ENCODE peak calls at places on chromosomes 4 and X, in six cellular contexts. One of them, this sample, is unnamed.

GRCh38 chr4:38663021-38663800 is 788 bp upstream of the KLF3 start:
- DNase-seq in activated naive CD8-positive, alpha-beta T cell treated with anti-CD3 and anti-CD28 coated beads, Interleukin-2, amount 50 U/mL, for 16 hours: no peak
- DNase-seq in aorta: no peak
- DNase-seq in GM13976: peak
- DNase-seq in NCI-H1092 treated with DMSO at 0.1 percent for 48 hours: peak
- DNase-seq in substantia nigra: peak
- DNase-seq in this sample: no peak

GRCh38 chrX:71216446-71216845 is 6.6 kb upstream of the GJB1 start:
- DNase-seq in activated naive CD8-positive, alpha-beta T cell treated with anti-CD3 and anti-CD28 coated beads, Interleukin-2, amount 50 U/mL, for 16 hours: no peak
- DNase-seq in aorta: no peak
- DNase-seq in GM13976: no peak
- DNase-seq in NCI-H1092 treated with DMSO at 0.1 percent for 48 hours: peak
- DNase-seq in substantia nigra: no peak
- DNase-seq in this sample: no peak

GRCh38 chr4:84680956-84681355 is 98.0 kb downstream of the CDS1 start:
- DNase-seq in activated naive CD8-positive, alpha-beta T cell treated with anti-CD3 and anti-CD28 coated beads, Interleukin-2, amount 50 U/mL, for 16 hours: no peak
- DNase-seq in aorta: no peak
- DNase-seq in GM13976: no peak
- DNase-seq in NCI-H1092 treated with DMSO at 0.1 percent for 48 hours: peak
- DNase-seq in substantia nigra: no peak
- DNase-seq in this sample: no peak

GRCh38 chrX:137313627-137314026 is 252.3 kb upstream of the ZIC3 start:
- DNase-seq in activated naive CD8-positive, alpha-beta T cell treated with anti-CD3 and anti-CD28 coated beads, Interleukin-2, amount 50 U/mL, for 16 hours: no peak
- DNase-seq in aorta: no peak
- DNase-seq in GM13976: no peak
- DNase-seq in NCI-H1092 treated with DMSO at 0.1 percent for 48 hours: no peak
- DNase-seq in substantia nigra: no peak
- DNase-seq in this sample: no peak

GRCh38 chr4:154422152-154422551 is 69.4 kb downstream of the DCHS2 start:
- DNase-seq in activated naive CD8-positive, alpha-beta T cell treated with anti-CD3 and anti-CD28 coated beads, Interleukin-2, amount 50 U/mL, for 16 hours: no peak
- DNase-seq in aorta: no peak
- DNase-seq in GM13976: no peak
- DNase-seq in NCI-H1092 treated with DMSO at 0.1 percent for 48 hours: no peak
- DNase-seq in substantia nigra: no peak
- DNase-seq in this sample: no peak

GRCh38 chr4:186192068-186192751 is 843 bp downstream of the CYP4V2 start:
- DNase-seq in activated naive CD8-positive, alpha-beta T cell treated with anti-CD3 and anti-CD28 coated beads, Interleukin-2, amount 50 U/mL, for 16 hours: no peak
- DNase-seq in aorta: peak
- DNase-seq in GM13976: no peak
- DNase-seq in NCI-H1092 treated with DMSO at 0.1 percent for 48 hours: peak
- DNase-seq in substantia nigra: peak
- DNase-seq in this sample: no peak

GRCh38 chr4:5881340-5881739 is 11.5 kb downstream of the CRMP1 start:
- DNase-seq in activated naive CD8-positive, alpha-beta T cell treated with anti-CD3 and anti-CD28 coated beads, Interleukin-2, amount 50 U/mL, for 16 hours: no peak
- DNase-seq in aorta: no peak
- DNase-seq in GM13976: no peak
- DNase-seq in NCI-H1092 treated with DMSO at 0.1 percent for 48 hours: no peak
- DNase-seq in substantia nigra: no peak
- DNase-seq in this sample: no peak

GRCh38 chr4:6855692-6856297 is 53.8 kb upstream of the TBC1D14 start:
- DNase-seq in activated naive CD8-positive, alpha-beta T cell treated with anti-CD3 and anti-CD28 coated beads, Interleukin-2, amount 50 U/mL, for 16 hours: no peak
- DNase-seq in aorta: no peak
- DNase-seq in GM13976: peak
- DNase-seq in NCI-H1092 treated with DMSO at 0.1 percent for 48 hours: no peak
- DNase-seq in substantia nigra: no peak
- DNase-seq in this sample: peak

GRCh38 chr4:118373614-118374255 is 20.9 kb upstream of the PRSS12 start:
- DNase-seq in activated naive CD8-positive, alpha-beta T cell treated with anti-CD3 and anti-CD28 coated beads, Interleukin-2, amount 50 U/mL, for 16 hours: no peak
- DNase-seq in aorta: no peak
- DNase-seq in GM13976: no peak
- DNase-seq in NCI-H1092 treated with DMSO at 0.1 percent for 48 hours: no peak
- DNase-seq in substantia nigra: no peak
- DNase-seq in this sample: no peak

GRCh38 chrX:105765691-105766090 is 56.6 kb upstream of the NRK start:
- DNase-seq in activated naive CD8-positive, alpha-beta T cell treated with anti-CD3 and anti-CD28 coated beads, Interleukin-2, amount 50 U/mL, for 16 hours: no peak
- DNase-seq in aorta: no peak
- DNase-seq in GM13976: no peak
- DNase-seq in NCI-H1092 treated with DMSO at 0.1 percent for 48 hours: no peak
- DNase-seq in substantia nigra: no peak
- DNase-seq in this sample: no peak

GRCh38 chr4:14368391-14368790 is 633.9 kb upstream of the CPEB2 start:
- DNase-seq in activated naive CD8-positive, alpha-beta T cell treated with anti-CD3 and anti-CD28 coated beads, Interleukin-2, amount 50 U/mL, for 16 hours: no peak
- DNase-seq in aorta: no peak
- DNase-seq in GM13976: no peak
- DNase-seq in NCI-H1092 treated with DMSO at 0.1 percent for 48 hours: peak
- DNase-seq in substantia nigra: no peak
- DNase-seq in this sample: no peak

GRCh38 chr4:5912614-5913019 is 19.7 kb upstream of the CRMP1 start:
- DNase-seq in activated naive CD8-positive, alpha-beta T cell treated with anti-CD3 and anti-CD28 coated beads, Interleukin-2, amount 50 U/mL, for 16 hours: no peak
- DNase-seq in aorta: no peak
- DNase-seq in GM13976: no peak
- DNase-seq in NCI-H1092 treated with DMSO at 0.1 percent for 48 hours: peak
- DNase-seq in substantia nigra: no peak
- DNase-seq in this sample: no peak

This sample was measured in activated CD4-positive, CD25-positive, alpha-beta regulatory T cell treated with anti-CD3 and anti-CD28 coated beads, Interleukin-2, amount 50 U/mL, for 16 hours.